ENCODE peak calls at places on chromosomes 7 and 10, in nine cellular contexts. V is natural killer cell; K is AG09319; P is brain microvascular endothelial cell; U is nucleus accumbens; A is CD8-positive, alpha-beta memory T cell; J is mammary epithelial cell; Q is NCI-H345; M is T follicular helper cell. X is an unnamed sample.
A peak's percentile ranks its signal among the peaks of the same experiment; 100 is the strongest.

GRCh38 chr10:71268751-71269150 is 50.3 kb upstream of the SLC29A3 start:
- DNase-seq in Q (no peak), U (no peak), M (no peak), K (no peak), A (no peak), V (no peak), P (no peak), J (no peak), X (no peak)

GRCh38 chr7:32043688-32044087 is 26.5 kb downstream of the PDE1C start:
- DNase-seq in K (no peak), U (no peak), J (no peak), V (no peak), Q (no peak), M (no peak), A (no peak), P (peak; percentile 43), X (no peak)

GRCh38 chr10:131722121-131722520 is 178.7 kb upstream of the PPP2R2D start:
- DNase-seq in Q (no peak), M (no peak), U (no peak), P (no peak), V (no peak), J (no peak), K (no peak), A (no peak), X (no peak)

GRCh38 chr7:108239501-108240225 is 109.5 kb upstream of the LAMB4 start:
- DNase-seq in P (no peak), M (no peak), U (no peak), A (no peak), V (no peak), J (no peak), Q (peak; percentile 80), K (no peak), X (no peak)

GRCh38 chr7:2112261-2113203 is 120.2 kb downstream of the MAD1L1 start:
- DNase-seq in Q (no peak), M (no peak), V (no peak), K (no peak), J (no peak), U (no peak), P (no peak), A (no peak), X (no peak)

GRCh38 chr7:36652431-36652830 is 71.9 kb downstream of the AOAH start:
- DNase-seq in V (no peak), K (no peak), Q (no peak), M (no peak), U (no peak), A (no peak), J (no peak), P (no peak), X (no peak)

GRCh38 chr7:5231811-5232484 is 41.9 kb downstream of the WIPI2 start:
- DNase-seq in P (no peak), M (no peak), A (peak; percentile 44), J (no peak), K (no peak), U (no peak), V (no peak), Q (no peak), X (no peak)

GRCh38 chr7:3300221-3300650 is 816 bp upstream of the SDK1 start:
- DNase-seq in U (no peak), A (no peak), P (peak; percentile 9), M (no peak), V (no peak), J (no peak), K (no peak), Q (peak; percentile 18), X (no peak)

GRCh38 chr10:2978111-2978510 is 89.2 kb upstream of the PFKP start:
- DNase-seq in J (peak; percentile 50), A (no peak), K (peak; percentile 5), P (no peak), Q (peak; percentile 43), V (no peak), M (no peak), U (no peak), X (no peak)

GRCh38 chr7:69439040-69439439 is 159.2 kb upstream of the AUTS2 start:
- DNase-seq in K (no peak), A (no peak), M (no peak), P (no peak), Q (no peak), U (no peak), J (no peak), V (no peak), X (no peak)

GRCh38 chr10:7787857-7788639 is at the start of the genes ATP5F1C and KIN:
- DNase-seq in V (peak; percentile 96), Q (peak; percentile 93), J (peak; percentile 93), A (peak; percentile 97), U (peak; percentile 94), K (peak; percentile 92), P (peak; percentile 96), M (peak; percentile 96), X (peak; percentile 81)

GRCh38 chr10:1050555-1050954 is 1.6 kb upstream of the IDI1 start:
- DNase-seq in M (no peak), K (no peak), A (peak; percentile 51), U (no peak), Q (no peak), J (peak; percentile 51), P (no peak), V (no peak), X (no peak)

GRCh38 chr7:33558961-33559710 is 346.2 kb upstream of the BMPER start:
- DNase-seq in U (no peak), K (no peak), V (no peak), P (no peak), J (no peak), Q (no peak), A (no peak), M (no peak), X (no peak)

GRCh38 chr10:127889605-127890195 is 3.0 kb downstream of the CLRN3 start:
- DNase-seq in V (no peak), Q (no peak), J (peak; percentile 49), A (no peak), M (no peak), U (no peak), K (no peak), P (peak; percentile 70), X (no peak)

GRCh38 chr10:63681965-63682704 is 160.9 kb downstream of the REEP3 start:
- DNase-seq in J (peak; percentile 70), A (no peak), V (no peak), P (peak; percentile 85), M (no peak), U (no peak), K (peak; percentile 92), Q (no peak), X (no peak)